ENCODE peak calls at places on chromosomes 2 and 18, in seven cellular contexts. O, E, L, T, D, P and J are unnamed samples.

GRCh38 chr2:205769879-205770278 is 87.6 kb downstream of the NRP2 start:
- DNase-seq in E (no peak), T (peak; percentile 63), D (no peak), P (no peak), L (no peak), O (no peak), J (no peak)

GRCh38 chr2:200007291-200007690 is 51.9 kb downstream of the MAIP1 start:
- DNase-seq in D (no peak), L (no peak), O (no peak), P (no peak), E (no peak), T (no peak), J (no peak)

GRCh38 chr2:33022989-33023731 is 76.4 kb downstream of the LTBP1 start:
- DNase-seq in O (no peak), P (no peak), L (peak; percentile 84), T (peak; percentile 86), D (no peak), E (no peak), J (no peak)

GRCh38 chr18:46856975-46857374 is 60.3 kb downstream of the PIAS2 start:
- DNase-seq in L (no peak), E (no peak), T (no peak), P (peak; percentile 19), O (no peak), D (no peak), J (no peak)

GRCh38 chr2:37344453-37345361 is at the start of gene QPCT:
- DNase-seq in D (peak; percentile 16), L (peak; percentile 59), P (no peak), E (no peak), T (no peak), O (peak; percentile 89), J (no peak)

GRCh38 chr2:167190053-167190452 is 301.8 kb downstream of the XIRP2 start:
- DNase-seq in D (peak; percentile 48), O (no peak), T (no peak), P (no peak), E (no peak), L (peak; percentile 46), J (peak; percentile 9)

GRCh38 chr2:127626917-127627739 is 18.8 kb upstream of the GPR17 start:
- DNase-seq in P (no peak), E (no peak), D (no peak), T (no peak), O (no peak), L (no peak), J (no peak)

GRCh38 chr2:7052404-7052803 is 135.2 kb downstream of the RNF144A start:
- DNase-seq in D (no peak), E (no peak), T (no peak), P (no peak), O (no peak), L (no peak), J (no peak)

GRCh38 chr2:122469147-122469546 is 713.7 kb downstream of the TSN start:
- DNase-seq in O (no peak), D (no peak), L (no peak), T (peak; percentile 6), E (no peak), P (no peak), J (no peak)

GRCh38 chr2:240891492-240892340 is 4.2 kb downstream of the MAB21L4 start:
- DNase-seq in T (no peak), D (no peak), E (no peak), L (no peak), O (no peak), P (no peak), J (no peak)

GRCh38 chr2:501130-501529 is 176.1 kb downstream of the TMEM18 start:
- DNase-seq in L (peak; percentile 2), D (no peak), E (no peak), O (no peak), P (no peak), T (no peak), J (no peak)

GRCh38 chr18:44541159-44541558 is 139.5 kb upstream of the SETBP1 start:
- DNase-seq in L (no peak), E (no peak), O (no peak), P (peak; percentile 76), D (no peak), T (no peak), J (no peak)

GRCh38 chr2:32399221-32399620 is 42.4 kb downstream of the BIRC6 start:
- DNase-seq in P (no peak), E (no peak), T (no peak), O (no peak), D (no peak), L (no peak), J (no peak)

GRCh38 chr2:170966648-170967396 is 37.8 kb downstream of the GORASP2 start:
- DNase-seq in E (peak; percentile 55), D (no peak), O (no peak), T (no peak), L (no peak), P (no peak), J (no peak)

GRCh38 chr18:56248613-56249235 is 389.7 kb downstream of the TXNL1 start:
- DNase-seq in E (no peak), T (no peak), O (no peak), D (no peak), L (no peak), P (no peak), J (no peak)

GRCh38 chr2:103784271-103784670 is 1022.4 kb downstream of the TMEM182 start:
- DNase-seq in P (no peak), T (no peak), D (no peak), O (no peak), L (no peak), E (peak; percentile 31), J (no peak)

GRCh38 chr18:39296293-39296888 is 1730.8 kb upstream of the CELF4 start:
- DNase-seq in T (no peak), P (no peak), D (no peak), O (no peak), E (no peak), L (no peak), J (no peak)

GRCh38 chr2:95265182-95265581 is 9.1 kb upstream of the PROM2 start:
- DNase-seq in O (no peak), P (no peak), L (no peak), E (no peak), T (no peak), D (no peak), J (no peak)

GRCh38 chr2:213119061-213119809 is 32.2 kb downstream of the IKZF2 start:
- DNase-seq in O (no peak), L (peak; percentile 67), P (no peak), E (no peak), D (no peak), T (peak; percentile 86), J (no peak)

GRCh38 chr2:169979025-169979424 is 151.8 kb downstream of the UBR3 start:
- DNase-seq in P (peak; percentile 17), E (no peak), T (no peak), L (no peak), O (no peak), D (no peak), J (no peak)

GRCh38 chr2:126862730-126863129 is 36.0 kb upstream of the TEX51 start:
- DNase-seq in L (no peak), P (no peak), O (peak; percentile 12), D (no peak), E (no peak), T (no peak), J (no peak)

GRCh38 chr18:24754572-24754971 is 294.1 kb downstream of the HRH4 start:
- DNase-seq in L (no peak), P (no peak), D (no peak), E (no peak), T (no peak), O (no peak), J (no peak)

GRCh38 chr2:164447660-164448059 is 173.6 kb downstream of the GRB14 start:
- DNase-seq in P (peak; percentile 20), D (no peak), E (no peak), L (no peak), T (no peak), O (no peak), J (no peak)

GRCh38 chr2:65227035-65227470 is 578 bp upstream of the ACTR2 start:
- DNase-seq in P (peak; percentile 40), L (no peak), E (no peak), O (peak; percentile 74), T (peak; percentile 8), D (peak; percentile 5), J (peak; percentile 14)

GRCh38 chr18:24319757-24320156 is 77.9 kb downstream of the OSBPL1A start:
- DNase-seq in E (no peak), D (no peak), O (no peak), L (no peak), P (peak; percentile 10), T (no peak), J (no peak)

GRCh38 chr18:2857491-2858063 is 10.8 kb downstream of the EMILIN2 start:
- DNase-seq in O (peak; percentile 91), L (peak; percentile 36), D (peak; percentile 91), E (no peak), P (no peak), T (no peak), J (peak; percentile 19)

GRCh38 chr18:13457327-13457726 is 238.8 kb downstream of the LDLRAD4 start:
- DNase-seq in E (peak; percentile 5), P (no peak), O (no peak), D (no peak), L (no peak), T (no peak), J (no peak)

GRCh38 chr18:9147440-9148238 is 11.1 kb downstream of the ANKRD12 start:
- DNase-seq in O (no peak), E (peak; percentile 31), L (peak; percentile 68), D (peak; percentile 15), T (peak; percentile 58), P (peak; percentile 59), J (peak; percentile 74)

GRCh38 chr18:56984731-56985130 is 162.2 kb upstream of the BOD1L2 start:
- DNase-seq in T (no peak), P (no peak), E (no peak), D (no peak), O (no peak), L (no peak), J (no peak)

GRCh38 chr2:140498360-140498759 is 1632.5 kb downstream of the LRP1B start:
- DNase-seq in O (no peak), L (no peak), P (no peak), D (no peak), E (no peak), T (no peak), J (no peak)